ENCODE peak calls at places on chromosome 21, in six cellular contexts. A is H1, W is mucosa of descending colon, K is K562, I is astrocyte, L is uterus. C is an unnamed sample. For H3K36me3, the result is how much of the 10 kb centered on the place peaks cover.

GRCh38 chr21:33824156-33824941 is 91.3 kb downstream of the ATP5PO start:
- DNase-seq in A (no peak), W (no peak), K (no peak), I (peak), L (no peak), C (no peak)

GRCh38 chr21:28943631-28944030 is 49.0 kb downstream of the LTN1 start:
- DNase-seq in A (no peak), W (no peak), K (no peak), I (peak), L (no peak), C (no peak)

GRCh38 chr21:36499578-36500471 is 19.9 kb upstream of the CLDN14 start:
- DNase-seq in A (no peak), W (peak), K (no peak), I (peak), L (no peak), C (no peak)

GRCh38 chr21:41564871-41565281 is 56.9 kb upstream of the TMPRSS2 start:
- DNase-seq in A (no peak), W (peak), K (no peak), I (peak), L (no peak), C (no peak)

GRCh38 chr21:27346041-27346448 is 379.2 kb upstream of the ADAMTS5 start:
- DNase-seq in A (no peak), W (no peak), K (no peak), I (peak), L (no peak), C (no peak)

GRCh38 chr21:28904961-28905435 is 87.7 kb downstream of the LTN1 start:
- DNase-seq in A (no peak), W (peak), K (no peak), I (no peak), L (no peak), C (no peak)

GRCh38 chr21:42991992-42992740 is 17.8 kb downstream of the PKNOX1 start:
- DNase-seq in A (no peak), W (peak), K (peak), I (peak), L (peak), C (no peak)

GRCh38 chr21:42061866-42062542 is 9.1 kb upstream of the UMODL1 start:
- DNase-seq in A (no peak), W (no peak), K (no peak), I (no peak), L (no peak), C (no peak)

GRCh38 chr21:42781981-42782722 is 97.2 kb downstream of the WDR4 start:
- DNase-seq in A (no peak), W (peak), K (no peak), I (no peak), L (no peak), C (no peak)

GRCh38 chr21:15894596-15894995 is 164.8 kb downstream of the USP25 start:
- DNase-seq in A (no peak), W (no peak), K (no peak), I (peak), L (no peak), C (no peak)

GRCh38 chr21:41630917-41631316 is 123.0 kb upstream of the TMPRSS2 start:
- DNase-seq in A (no peak), W (no peak), K (no peak), I (no peak), L (no peak), C (no peak)

GRCh38 chr21:38979271-38980196 is 173.8 kb downstream of the ETS2 start:
- DNase-seq in A (peak), W (no peak), K (no peak), I (no peak), L (peak), C (peak)

GRCh38 chr21:24727803-24728425 is 879.4 kb downstream of the MRPL39 start:
- DNase-seq in A (no peak), W (no peak), K (no peak), I (no peak), L (no peak), C (no peak)

GRCh38 chr21:25964009-25964408 is 206.6 kb downstream of the APP start:
- DNase-seq in A (no peak), W (no peak), K (no peak), I (peak), L (no peak), C (no peak)

GRCh38 chr21:21232320-21232719 is 234.1 kb downstream of the NCAM2 start:
- DNase-seq in A (no peak), W (peak), K (no peak), I (no peak), L (no peak), C (no peak)

GRCh38 chr21:39009587-39010225 is 173.5 kb downstream of the PSMG1 start:
- DNase-seq in A (no peak), W (no peak), K (no peak), I (no peak), L (no peak), C (no peak)

GRCh38 chr21:42294273-42294880 is 20.8 kb downstream of the TFF3 start:
- DNase-seq in A (no peak), W (no peak), K (no peak), I (no peak), L (no peak), C (no peak)

GRCh38 chr21:25456672-25457071 is 150.6 kb downstream of the MRPL39 start:
- DNase-seq in A (no peak), W (no peak), K (no peak), I (peak), L (no peak), C (no peak)

GRCh38 chr21:41792711-41793110 is 25.9 kb upstream of the RIPK4 start:
- DNase-seq in A (no peak), W (no peak), K (no peak), I (no peak), L (no peak), C (no peak)

GRCh38 chr21:29753216-29753615 is 186.6 kb downstream of the GRIK1 start:
- DNase-seq in A (no peak), W (no peak), K (no peak), I (no peak), L (no peak), C (no peak)

GRCh38 chr21:22120616-22121266 is 1122.5 kb downstream of the NCAM2 start:
- DNase-seq in A (peak), W (peak), K (no peak), I (no peak), L (no peak), C (peak)

GRCh38 chr21:42311816-42312625 is 3.2 kb downstream of the TFF3 start:
- DNase-seq in A (no peak), W (no peak), K (no peak), I (no peak), L (peak), C (no peak)

GRCh38 chr21:36203603-36203889 is 46.9 kb downstream of the DOP1B start:
- DNase-seq in A (no peak), W (no peak), K (no peak), I (peak), L (no peak), C (no peak)

GRCh38 chr21:27391990-27392389 is 425.1 kb upstream of the ADAMTS5 start:
- DNase-seq in A (no peak), W (no peak), K (no peak), I (no peak), L (no peak), C (no peak)

GRCh38 chr21:41950941-41951408 is 2.8 kb downstream of the C2CD2 start:
- DNase-seq in A (no peak), W (no peak), K (no peak), I (no peak), L (no peak), C (no peak)

GRCh38 chr21:42279341-42279871 is 35.8 kb downstream of the TFF3 start:
- DNase-seq in A (no peak), W (no peak), K (no peak), I (no peak), L (no peak), C (no peak)

GRCh38 chr21:16651956-16652355 is 860.9 kb upstream of the CXADR start:
- DNase-seq in A (no peak), W (no peak), K (no peak), I (no peak), L (no peak), C (no peak)

GRCh38 chr21:17613242-17613676 is 558 bp upstream of the BTG3 start:
- DNase-seq in A (no peak), W (peak), K (no peak), I (no peak), L (peak), C (no peak)

GRCh38 chr21:41142051-41142795 is 25.7 kb upstream of the BACE2 start:
- DNase-seq in A (no peak), W (no peak), K (no peak), I (peak), L (no peak), C (no peak)

GRCh38 chr21:37210017-37210593 is 57.0 kb downstream of the VPS26C start:
- DNase-seq in A (no peak), W (no peak), K (no peak), I (no peak), L (no peak), C (no peak)

GRCh38 chr21:18725653-18726052 is 322.1 kb upstream of the TMPRSS15 start:
- DNase-seq in A (no peak), W (no peak), K (no peak), I (no peak), L (no peak), C (peak)

GRCh38 chr21:30345014-30345413 is 3.4 kb downstream of the KRTAP23-1 start:
- DNase-seq in A (no peak), W (no peak), K (no peak), I (no peak), L (no peak), C (no peak)

GRCh38 chr21:46244602-46245001 is 16.0 kb upstream of the LSS start:
- DNase-seq in A (no peak), W (no peak), K (no peak), I (no peak), L (no peak), C (no peak)

GRCh38 chr21:46246345-46246744 is 17.8 kb upstream of the LSS start:
- DNase-seq in A (no peak), W (no peak), K (no peak), I (no peak), L (no peak), C (no peak)

GRCh38 chr21:46243865-46244490 is 15.4 kb upstream of the LSS start:
- DNase-seq in A (no peak), W (no peak), K (no peak), I (no peak), L (no peak), C (no peak)

GRCh38 chr21:46243325-46243724 is 14.8 kb upstream of the LSS start:
- DNase-seq in A (no peak), W (no peak), K (no peak), I (no peak), L (no peak), C (no peak)

DNA sequence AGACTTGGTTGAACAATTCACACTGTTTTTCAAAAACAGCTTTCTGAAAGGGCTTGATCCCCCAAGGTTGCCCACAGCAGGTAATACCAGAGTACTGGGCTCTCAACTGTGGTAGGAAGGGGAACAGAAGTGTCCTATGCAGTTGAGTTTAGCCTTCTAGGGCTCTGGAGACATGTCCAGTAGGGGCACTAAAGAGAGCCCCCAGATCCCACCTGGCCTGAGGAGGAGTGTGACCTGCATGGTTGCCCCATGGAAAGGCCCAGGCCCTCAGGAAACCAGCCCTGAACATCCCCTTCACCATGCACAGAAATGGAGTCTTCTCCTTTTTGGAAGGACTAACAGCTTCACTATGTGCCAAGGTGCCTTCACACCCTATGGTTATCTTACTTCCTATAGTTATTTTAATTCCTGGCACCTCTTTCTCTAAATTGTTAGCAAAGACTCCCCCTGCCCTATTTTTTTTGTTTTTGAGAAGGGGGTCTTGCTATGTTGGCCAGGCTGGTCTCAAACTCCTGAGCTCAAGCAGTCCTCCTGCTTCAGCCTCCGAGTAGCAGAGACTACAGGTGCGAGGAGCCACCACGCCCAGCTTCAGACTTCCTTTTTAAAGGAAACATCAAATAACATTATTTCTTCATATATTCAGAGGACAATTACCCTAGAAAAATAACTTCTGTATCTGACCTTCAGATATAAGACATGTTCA is 16.8 kb upstream of the LSS start:
- DNase-seq in A (no peak), W (no peak), K (no peak), I (no peak), L (no peak), C (no peak)
- H3K36me3 ChIP-seq in A (half or more), W (under half), K (half or more), I (under half), L (under half), C (under half)

DNA sequence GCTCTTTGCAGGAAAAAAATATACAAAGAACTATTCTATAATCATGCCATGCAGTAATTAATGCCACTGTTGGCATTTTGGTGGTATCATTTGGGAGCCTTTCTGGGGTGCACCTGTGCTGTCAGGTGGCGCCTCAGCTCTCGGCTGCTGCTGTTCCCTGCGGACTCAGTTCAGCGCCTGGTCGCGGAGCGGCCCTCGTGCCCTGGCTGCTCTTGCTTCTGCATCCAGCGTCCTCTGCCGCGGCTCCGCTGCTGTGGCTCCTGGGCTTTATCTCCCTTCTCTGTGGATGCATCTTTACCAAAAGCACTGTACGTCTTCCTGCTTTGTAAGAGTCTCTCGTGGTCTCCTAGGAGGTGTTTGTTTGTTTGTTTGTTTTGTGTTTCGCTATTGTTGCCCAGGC is 35.1 kb upstream of the PWP2 start:
- DNase-seq in A (no peak), W (no peak), K (no peak), I (no peak), L (no peak), C (no peak)
- H3K36me3 ChIP-seq in A (under half), W (under half), K (half or more), I (under half), L (under half), C (under half)

GRCh38 chr21:45280969-45281368 is 6.7 kb downstream of the POFUT2 start:
- DNase-seq in A (no peak), W (no peak), K (no peak), I (no peak), L (peak), C (no peak)
- H3K36me3 ChIP-seq in A (half or more), W (under half), K (half or more), I (half or more), L (under half), C (half or more)

DNA sequence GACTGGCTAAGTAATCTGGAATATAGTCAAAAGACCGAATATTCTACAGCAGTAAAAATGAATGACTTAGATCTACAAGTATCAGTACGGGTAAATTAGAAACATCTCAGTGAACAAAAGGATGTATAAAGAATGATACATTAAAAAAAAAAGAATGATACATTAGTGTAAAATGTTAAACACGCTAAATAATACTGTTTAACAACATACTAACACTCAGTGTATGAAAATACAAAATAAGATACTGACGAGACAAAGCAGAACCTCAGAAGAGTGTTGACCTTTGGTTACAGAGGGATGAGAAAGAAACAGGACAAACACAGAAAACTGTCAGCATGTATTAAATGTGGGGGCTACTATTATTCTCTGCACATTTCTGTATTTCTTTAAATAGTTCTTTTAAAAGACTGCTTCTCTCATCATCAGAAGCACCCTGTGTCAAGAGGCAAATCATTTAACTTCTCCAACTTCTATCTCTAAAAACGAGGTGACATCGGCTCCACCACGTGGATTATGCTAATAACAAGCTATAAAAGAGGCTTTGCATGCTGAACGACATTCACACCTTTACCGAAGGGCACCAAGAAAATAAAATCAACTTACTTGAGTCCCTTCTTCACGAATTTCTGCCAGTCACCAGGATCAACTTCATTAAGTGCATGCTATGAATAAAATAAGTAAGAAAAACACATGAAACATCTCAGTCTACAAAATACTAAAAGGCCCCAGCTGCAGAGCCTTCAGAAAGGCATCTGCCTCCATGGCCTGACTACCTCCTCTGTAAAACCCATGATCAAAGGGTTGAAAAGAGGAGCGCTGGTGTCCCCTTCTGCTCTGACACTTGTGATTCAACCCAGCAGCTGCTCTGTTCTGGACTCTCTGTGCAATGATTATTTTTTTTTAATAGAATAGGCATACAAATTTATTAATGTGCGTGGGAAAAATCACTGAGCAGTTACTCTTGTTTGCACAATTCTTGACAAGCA is 42.5 kb downstream of the MRAP start:
- DNase-seq in A (no peak), W (no peak), K (no peak), I (no peak), L (no peak), C (no peak)
- H3K36me3 ChIP-seq in A (half or more), W (under half), K (half or more), I (half or more), L (under half), C (under half)

DNA sequence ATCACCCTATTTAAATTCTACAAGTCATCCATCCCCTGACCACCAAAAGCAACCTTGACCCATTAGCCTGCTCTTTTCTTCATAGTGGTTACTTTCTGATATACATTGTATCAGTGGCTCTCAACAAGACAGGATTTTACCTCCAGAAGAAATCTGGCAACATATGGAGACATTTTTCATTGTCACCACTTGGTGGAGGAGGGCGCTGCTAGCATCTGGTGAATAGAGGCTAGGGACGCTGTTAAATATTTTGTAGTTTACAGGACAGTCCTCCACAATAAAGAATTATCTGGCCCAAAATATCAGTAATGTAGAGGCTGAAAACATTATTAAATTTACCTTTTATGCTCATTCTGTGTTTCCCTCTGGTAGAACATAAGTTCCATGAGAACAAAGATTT is 6.1 kb downstream of the HSPA13 start:
- DNase-seq in A (no peak), W (no peak), K (no peak), I (no peak), L (no peak), C (no peak)
- H3K36me3 ChIP-seq in A (half or more), W (under half), K (half or more), I (under half), L (under half), C (under half)

DNA sequence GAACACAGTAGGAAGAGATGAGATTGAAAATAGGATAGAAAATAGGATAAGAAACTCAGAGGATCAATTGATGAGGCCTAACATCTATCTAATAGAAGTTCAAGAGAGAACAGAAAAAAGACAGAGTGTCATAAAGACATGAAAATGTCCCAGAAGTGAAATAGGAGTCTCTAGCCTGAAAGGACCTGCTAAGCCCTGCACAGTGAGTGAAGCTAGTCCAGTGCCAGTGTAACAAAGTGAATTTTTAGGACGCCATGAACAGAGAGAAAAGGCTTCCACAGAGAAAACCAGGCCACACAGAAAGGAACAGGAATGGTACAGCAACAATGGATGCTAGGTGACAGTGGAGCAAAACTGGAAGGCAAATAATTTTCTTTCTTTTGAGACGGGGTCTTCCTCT is 20.3 kb upstream of the LSS start:
- DNase-seq in A (no peak), W (no peak), K (no peak), I (no peak), L (no peak), C (no peak)
- H3K36me3 ChIP-seq in A (half or more), W (under half), K (half or more), I (under half), L (under half), C (under half)

GRCh38 chr21:35191128-35191527 is 142.0 kb upstream of the RUNX1 start:
- DNase-seq in A (no peak), W (no peak), K (no peak), I (no peak), L (no peak), C (no peak)

GRCh38 chr21:35195232-35195631 is 146.1 kb upstream of the RUNX1 start:
- DNase-seq in A (no peak), W (no peak), K (no peak), I (no peak), L (no peak), C (no peak)

GRCh38 chr21:35191754-35192153 is 142.7 kb upstream of the RUNX1 start:
- DNase-seq in A (no peak), W (no peak), K (no peak), I (no peak), L (no peak), C (no peak)

GRCh38 chr21:35189077-35189863 is 140.2 kb upstream of the RUNX1 start:
- DNase-seq in A (no peak), W (no peak), K (no peak), I (peak), L (peak), C (no peak)

DNA sequence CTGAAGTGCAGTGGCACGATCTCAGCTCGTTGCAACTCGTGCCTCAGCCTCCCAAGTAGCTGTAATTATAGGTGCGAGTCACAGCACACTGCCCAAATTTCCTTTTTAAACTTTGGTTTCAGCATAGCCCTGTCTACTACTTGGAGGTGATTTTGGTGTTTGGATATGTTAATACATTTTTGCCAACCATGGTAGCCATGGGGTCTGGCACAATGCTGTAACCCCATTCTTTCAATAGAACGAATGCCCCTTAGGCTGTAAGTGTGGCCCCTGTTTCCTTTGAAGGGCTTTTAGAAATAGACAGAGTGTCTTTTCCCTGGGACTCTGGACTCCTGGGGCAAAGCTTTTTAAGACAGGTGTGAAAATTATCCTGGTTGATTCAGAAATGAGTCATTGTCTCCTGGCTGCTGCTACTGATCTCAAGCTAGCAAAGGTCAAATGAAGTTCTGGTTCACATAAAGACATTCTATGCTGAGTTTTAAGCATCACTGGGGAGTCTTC is 141.1 kb upstream of the RUNX1 start:
- DNase-seq in A (no peak), W (no peak), K (no peak), I (peak), L (no peak), C (no peak)
- H3K36me3 ChIP-seq in A (under half), W (under half), K (under half), I (under half), L (under half), C (under half)